ENCODE peak calls at places on chromosome 9, in five cellular contexts. N, L, H, V and X are unnamed samples.

GRCh38 chr9:112569186-112569585 is 82.6 kb downstream of the KIAA1958 start:
- DNase-seq in N (no peak), L (no peak), H (peak; percentile 94), V (no peak), X (no peak)

GRCh38 chr9:99601506-99601905 is 220.2 kb upstream of the NR4A3 start:
- DNase-seq in N (no peak), L (no peak), H (no peak), V (no peak), X (no peak)

GRCh38 chr9:36470891-36471290 is 70.8 kb upstream of the RNF38 start:
- DNase-seq in N (no peak), L (peak; percentile 46), H (peak; percentile 91), V (peak; percentile 34), X (no peak)

GRCh38 chr9:115213777-115214428 is 95.9 kb upstream of the TNC start:
- DNase-seq in N (no peak), L (no peak), H (peak; percentile 92), V (no peak), X (no peak)

GRCh38 chr9:111559000-111559610 is 34.1 kb downstream of the ZNF483 start:
- DNase-seq in N (no peak), L (no peak), H (peak; percentile 66), V (no peak), X (no peak)

GRCh38 chr9:112112941-112113399 is 62.1 kb downstream of the SUSD1 start:
- DNase-seq in N (peak; percentile 60), L (no peak), H (peak; percentile 78), V (no peak), X (no peak)

GRCh38 chr9:106745457-106745856 is 117.5 kb upstream of the ZNF462 start:
- DNase-seq in N (no peak), L (no peak), H (no peak), V (no peak), X (no peak)

GRCh38 chr9:112348257-112348992 is 15.0 kb upstream of the PTBP3 start:
- DNase-seq in N (peak; percentile 49), L (peak; percentile 36), H (peak; percentile 87), V (peak; percentile 58), X (no peak)